ENCODE peak calls at places on chromosomes 3 and 15, in four cellular contexts. B is aorta, D is A549, G is cardiac muscle cell. Z is an unnamed sample.

GRCh38 chr3:141368925-141369794 is 856 bp downstream of the ZBTB38 start:
- DNase-seq in D (no peak), B (no peak), G (peak), Z (no peak)

GRCh38 chr15:101148166-101148880 is 103.5 kb downstream of the CHSY1 start:
- DNase-seq in D (no peak), G (peak), B (no peak), Z (no peak)

GRCh38 chr3:153392363-153392762 is 230.3 kb downstream of the RAP2B start:
- DNase-seq in G (no peak), B (no peak), D (no peak), Z (no peak)

GRCh38 chr3:112751564-112751963 is 95.1 kb downstream of the CD200R1L start:
- DNase-seq in B (no peak), D (no peak), G (no peak), Z (no peak)

GRCh38 chr3:36058404-36059035 is 321.8 kb upstream of the STAC start:
- DNase-seq in D (no peak), B (no peak), G (no peak), Z (no peak)

GRCh38 chr3:52124766-52125165 is 29.5 kb downstream of the POC1A start:
- DNase-seq in G (no peak), B (peak), D (no peak), Z (no peak)

GRCh38 chr3:131053021-131053420 is 26.3 kb downstream of the NEK11 start:
- DNase-seq in B (no peak), G (peak), D (no peak), Z (no peak)

GRCh38 chr3:186583820-186584219 is 13.3 kb downstream of the DNAJB11 start:
- DNase-seq in D (no peak), G (no peak), B (no peak), Z (no peak)

GRCh38 chr3:12227833-12228232 is 61.0 kb upstream of the PPARG start:
- DNase-seq in D (no peak), B (no peak), G (peak), Z (no peak)

GRCh38 chr3:84925571-84925970 is 33.2 kb upstream of the CADM2 start:
- DNase-seq in D (no peak), B (no peak), G (no peak), Z (no peak)

GRCh38 chr15:91782221-91782620 is 71.3 kb upstream of the SLCO3A1 start:
- DNase-seq in B (no peak), G (no peak), D (no peak), Z (no peak)

GRCh38 chr3:155647988-155648591 is 96.8 kb downstream of the PLCH1 start:
- DNase-seq in G (no peak), D (no peak), B (no peak), Z (no peak)

GRCh38 chr15:76614725-76615124 is 278.2 kb downstream of the ISL2 start:
- DNase-seq in G (no peak), D (no peak), B (no peak), Z (no peak)

GRCh38 chr15:35499723-35500122 is 46.2 kb downstream of the DPH6 start:
- DNase-seq in B (no peak), D (no peak), G (no peak), Z (no peak)

GRCh38 chr15:25897658-25898057 is 34.5 kb upstream of the ATP10A start:
- DNase-seq in D (no peak), G (no peak), B (no peak), Z (no peak)

GRCh38 chr15:69826818-69827174 is 270.9 kb downstream of the TLE3 start:
- DNase-seq in G (no peak), D (no peak), B (no peak), Z (no peak)

GRCh38 chr3:139201446-139202225 is 142.2 kb upstream of the MRPS22 start:
- DNase-seq in B (no peak), G (no peak), D (no peak), Z (no peak)

GRCh38 chr15:57607570-57608000 is 15.9 kb downstream of the MYZAP start:
- DNase-seq in D (peak), B (no peak), G (peak), Z (peak)

GRCh38 chr15:80684697-80685096 is 10.4 kb upstream of the ABHD17C start:
- DNase-seq in G (no peak), B (no peak), D (no peak), Z (no peak)

GRCh38 chr3:535566-536416 is 339.2 kb downstream of the CHL1 start:
- DNase-seq in G (peak), D (no peak), B (peak), Z (no peak)

GRCh38 chr3:17672506-17672905 is 69.9 kb downstream of the TBC1D5 start:
- DNase-seq in B (no peak), D (no peak), G (peak), Z (no peak)

GRCh38 chr3:38454884-38455638 is 1.4 kb downstream of the ACVR2B start:
- DNase-seq in D (peak), G (peak), B (peak), Z (peak)

GRCh38 chr3:62876064-62876463 is 848 bp upstream of the CADPS start:
- DNase-seq in B (no peak), G (peak), D (no peak), Z (no peak)

GRCh38 chr3:174318146-174318545 is 541.0 kb upstream of the NAALADL2 start:
- DNase-seq in B (no peak), D (no peak), G (no peak), Z (no peak)

DNA sequence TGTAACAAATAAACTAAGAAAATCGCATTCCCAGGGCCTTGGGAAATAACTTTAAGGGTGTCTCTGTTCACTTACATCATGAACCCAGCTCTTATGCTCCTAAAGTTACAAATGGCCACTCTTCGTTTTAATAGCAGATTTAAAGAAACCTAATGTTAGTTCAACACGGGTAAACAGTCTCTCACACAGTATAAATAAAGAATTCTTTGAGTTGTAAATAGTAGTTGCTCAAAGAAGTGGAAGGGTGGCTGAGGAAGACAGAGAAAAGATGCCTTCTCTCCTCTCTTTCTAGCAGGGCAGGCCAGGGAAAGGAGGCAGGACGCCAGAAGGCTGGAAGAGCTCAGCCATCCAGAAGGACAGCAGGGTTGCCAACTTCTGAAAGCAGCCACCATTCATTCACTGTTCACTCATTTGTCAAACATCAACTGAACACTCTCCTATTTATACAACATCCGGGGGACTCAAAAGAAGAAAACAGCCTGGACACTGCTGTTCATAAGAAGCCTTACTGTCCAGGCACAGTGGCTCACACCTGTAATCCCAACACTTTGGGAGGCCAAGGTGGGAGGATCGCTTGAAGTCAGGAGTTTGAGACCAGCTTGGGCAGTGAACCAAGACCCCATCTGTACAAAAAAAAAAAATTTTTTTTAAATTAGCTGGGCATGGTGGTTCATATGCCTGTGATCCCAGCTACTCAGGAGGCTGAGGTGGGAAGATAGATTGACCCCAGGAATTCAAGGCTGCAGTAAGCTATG is 47.3 kb downstream of the WWTR1 start:
- DNase-seq in D (no peak), G (no peak), B (no peak), Z (no peak)
- H3K27ac ChIP-seq in D (peak), G (peak), B (no peak), Z (peak)

GRCh38 chr3:128177865-128178264 is 24.6 kb downstream of the EEFSEC start:
- DNase-seq in D (no peak), G (no peak), B (no peak), Z (no peak)
- H3K4me3 ChIP-seq in D (no peak), G (no peak), B (no peak), Z (peak)

GRCh38 chr15:62462268-62462667 is 297.2 kb upstream of the C2CD4B start:
- DNase-seq in D (no peak), G (no peak), B (no peak), Z (no peak)
- H3K27ac ChIP-seq in D (no peak), G (no peak), B (peak), Z (peak)

DNA sequence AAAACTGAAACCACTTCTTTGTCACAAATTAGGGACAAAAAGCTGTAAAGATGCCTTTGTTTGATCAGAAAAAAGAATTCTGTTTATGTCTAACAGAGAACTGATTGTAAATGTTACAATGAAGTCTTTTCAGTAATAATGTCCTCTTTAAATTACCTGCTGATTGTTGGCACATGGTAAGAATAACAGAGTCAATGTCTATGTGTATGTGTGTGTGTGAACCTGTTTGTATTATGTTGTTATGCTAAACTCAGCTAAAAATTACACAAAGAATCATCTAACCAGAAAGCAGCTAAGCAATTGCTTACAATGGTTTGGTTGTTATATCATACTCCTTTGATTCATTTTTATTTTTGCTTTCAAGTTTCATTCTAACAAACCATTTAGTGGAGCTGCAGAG is 159.1 kb upstream of the PDZRN3 start:
- DNase-seq in D (no peak), G (no peak), B (no peak), Z (no peak)
- H3K4me3 ChIP-seq in D (no peak), G (no peak), B (no peak), Z (no peak)

DNA sequence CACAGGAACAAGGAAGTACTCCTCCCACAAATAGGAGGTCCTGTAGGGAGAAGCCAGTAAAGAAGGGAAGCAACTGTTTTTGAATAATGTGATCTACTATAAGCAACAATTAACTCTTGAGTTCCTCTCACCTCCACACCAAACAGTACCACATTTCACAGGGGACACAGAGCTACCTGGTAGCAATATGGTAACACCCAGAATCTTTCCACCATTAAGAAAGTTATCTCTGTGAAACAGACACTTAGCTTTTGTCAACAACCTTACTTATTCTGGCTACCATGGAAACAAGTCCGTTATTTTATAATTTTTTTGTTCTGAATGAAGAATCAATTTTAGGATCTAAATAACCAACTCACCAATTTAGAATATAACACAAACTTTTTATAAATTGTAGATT is 49.5 kb downstream of the TBL1XR1 start:
- DNase-seq in D (no peak), G (no peak), B (no peak), Z (no peak)
- H3K27ac ChIP-seq in D (no peak), G (no peak), B (no peak), Z (no peak)

DNA sequence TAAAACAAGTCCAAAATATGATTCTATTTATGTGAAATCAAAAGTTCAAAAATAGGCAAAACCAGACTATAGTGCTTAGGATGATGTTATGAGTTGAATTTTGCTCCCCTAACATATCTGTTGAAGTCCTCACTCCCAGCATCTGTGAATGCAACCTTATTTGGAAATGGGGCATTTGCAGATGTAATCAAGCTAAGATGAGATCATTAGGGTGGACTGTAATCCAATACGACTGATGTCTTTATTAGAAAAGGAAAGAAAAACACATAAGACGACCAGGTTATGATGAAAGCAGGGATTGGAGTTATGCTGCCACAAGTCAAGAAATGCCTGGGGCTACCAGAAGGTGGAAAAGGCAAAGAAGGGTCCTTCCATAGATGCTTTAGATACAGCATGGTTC is 110.5 kb upstream of the CCDC39 start:
- DNase-seq in G (no peak), B (no peak), D (no peak), Z (no peak)
- H3K4me3 ChIP-seq in G (no peak), B (no peak), D (no peak), Z (no peak)

GRCh38 chr3:10548997-10549396 is 43.6 kb upstream of the ATP2B2 start:
- DNase-seq in D (no peak), B (no peak), G (no peak), Z (peak)
- H3K27ac ChIP-seq in D (no peak), B (no peak), G (no peak), Z (no peak)

DNA sequence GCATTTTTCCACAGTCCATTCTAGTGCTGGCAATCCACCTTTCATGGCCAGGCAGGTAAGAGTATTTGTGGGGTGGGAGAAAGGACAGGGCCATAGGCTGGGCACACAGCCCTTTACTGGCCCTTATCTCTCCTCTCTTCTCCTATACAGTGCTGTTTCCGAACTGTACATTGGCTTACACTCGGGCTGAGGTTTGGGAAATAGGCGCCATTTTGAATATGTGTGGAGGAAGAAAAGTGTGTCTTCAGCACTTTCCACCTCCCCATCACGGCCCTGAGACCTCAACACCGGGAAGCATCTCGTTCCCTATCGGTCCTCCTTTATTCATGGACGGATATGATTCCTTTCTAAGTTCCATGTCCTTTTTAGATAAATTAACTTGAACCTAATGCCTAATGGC is 24.4 kb downstream of the CD86 start:
- DNase-seq in B (no peak), D (no peak), G (no peak), Z (no peak)
- H3K4me3 ChIP-seq in B (no peak), D (no peak), G (no peak), Z (no peak)